ENCODE peak calls at places on chromosomes 1 and 21, in eight cellular contexts. One of them, this sample, is unnamed.

GRCh38 chr1:180609643-180610555 is 21.9 kb upstream of the XPR1 start:
- DNase-seq in hepatocyte: peak
- DNase-seq in H1: no peak
- DNase-seq in PC-9: no peak
- DNase-seq in fibroblast of lung: no peak
- DNase-seq in K562: peak
- DNase-seq in PC-3: no peak
- DNase-seq in HCT116: no peak
- DNase-seq in this sample: no peak

GRCh38 chr1:245079021-245079609 is 75.7 kb upstream of the KIF26B start:
- DNase-seq in hepatocyte: peak
- DNase-seq in H1: no peak
- DNase-seq in PC-9: no peak
- DNase-seq in fibroblast of lung: peak
- DNase-seq in K562: no peak
- DNase-seq in PC-3: peak
- DNase-seq in HCT116: peak
- DNase-seq in this sample: no peak

GRCh38 chr21:19420607-19421006 is 1017.0 kb upstream of the TMPRSS15 start:
- DNase-seq in hepatocyte: peak
- DNase-seq in H1: no peak
- DNase-seq in PC-9: no peak
- DNase-seq in fibroblast of lung: no peak
- DNase-seq in K562: no peak
- DNase-seq in PC-3: no peak
- DNase-seq in HCT116: no peak
- DNase-seq in this sample: no peak

GRCh38 chr1:10888289-10888688 is 91.8 kb upstream of the CASZ1 start:
- DNase-seq in hepatocyte: no peak
- DNase-seq in H1: peak
- DNase-seq in PC-9: no peak
- DNase-seq in fibroblast of lung: no peak
- DNase-seq in K562: no peak
- DNase-seq in PC-3: no peak
- DNase-seq in HCT116: no peak
- DNase-seq in this sample: no peak

GRCh38 chr1:83931658-83932253 is 67.2 kb downstream of the TTLL7 start:
- DNase-seq in hepatocyte: peak
- DNase-seq in H1: no peak
- DNase-seq in PC-9: peak
- DNase-seq in fibroblast of lung: peak
- DNase-seq in K562: peak
- DNase-seq in PC-3: peak
- DNase-seq in HCT116: peak
- DNase-seq in this sample: no peak

GRCh38 chr1:97581614-97582051 is 339.2 kb downstream of the DPYD start:
- DNase-seq in hepatocyte: no peak
- DNase-seq in H1: no peak
- DNase-seq in PC-9: peak
- DNase-seq in fibroblast of lung: peak
- DNase-seq in K562: no peak
- DNase-seq in PC-3: peak
- DNase-seq in HCT116: no peak
- DNase-seq in this sample: peak

GRCh38 chr1:20380616-20381035 is 90.0 kb downstream of the VWA5B1 start:
- DNase-seq in hepatocyte: peak
- DNase-seq in H1: no peak
- DNase-seq in PC-9: peak
- DNase-seq in fibroblast of lung: peak
- DNase-seq in K562: no peak
- DNase-seq in PC-3: peak
- DNase-seq in HCT116: peak
- DNase-seq in this sample: no peak

GRCh38 chr1:245184791-245185190 is 30.0 kb downstream of the KIF26B start:
- DNase-seq in hepatocyte: no peak
- DNase-seq in H1: no peak
- DNase-seq in PC-9: no peak
- DNase-seq in fibroblast of lung: no peak
- DNase-seq in K562: no peak
- DNase-seq in PC-3: no peak
- DNase-seq in HCT116: no peak
- DNase-seq in this sample: no peak

GRCh38 chr1:237040823-237041222 is 1.2 kb upstream of the RYR2 start:
- DNase-seq in hepatocyte: no peak
- DNase-seq in H1: no peak
- DNase-seq in PC-9: no peak
- DNase-seq in fibroblast of lung: no peak
- DNase-seq in K562: no peak
- DNase-seq in PC-3: no peak
- DNase-seq in HCT116: no peak
- DNase-seq in this sample: no peak

GRCh38 chr21:40752125-40752524 is 94.8 kb downstream of the DSCAM start:
- DNase-seq in hepatocyte: no peak
- DNase-seq in H1: no peak
- DNase-seq in PC-9: no peak
- DNase-seq in fibroblast of lung: no peak
- DNase-seq in K562: no peak
- DNase-seq in PC-3: no peak
- DNase-seq in HCT116: no peak
- DNase-seq in this sample: no peak

GRCh38 chr1:198935371-198935921 is 296.6 kb downstream of the PTPRC start:
- DNase-seq in hepatocyte: peak
- DNase-seq in H1: no peak
- DNase-seq in PC-9: peak
- DNase-seq in fibroblast of lung: peak
- DNase-seq in K562: no peak
- DNase-seq in PC-3: peak
- DNase-seq in HCT116: peak
- DNase-seq in this sample: peak

GRCh38 chr1:206737729-206738222 is 32.8 kb upstream of the IL19 start:
- DNase-seq in hepatocyte: no peak
- DNase-seq in H1: no peak
- DNase-seq in PC-9: no peak
- DNase-seq in fibroblast of lung: no peak
- DNase-seq in K562: peak
- DNase-seq in PC-3: no peak
- DNase-seq in HCT116: no peak
- DNase-seq in this sample: no peak

GRCh38 chr1:166167395-166167922 is 658 bp upstream of the FAM78B start:
- DNase-seq in hepatocyte: no peak
- DNase-seq in H1: no peak
- DNase-seq in PC-9: no peak
- DNase-seq in fibroblast of lung: no peak
- DNase-seq in K562: no peak
- DNase-seq in PC-3: no peak
- DNase-seq in HCT116: no peak
- DNase-seq in this sample: no peak

GRCh38 chr1:156849151-156849496 is 9.8 kb downstream of the INSRR start:
- DNase-seq in hepatocyte: no peak
- DNase-seq in H1: no peak
- DNase-seq in PC-9: no peak
- DNase-seq in fibroblast of lung: no peak
- DNase-seq in K562: no peak
- DNase-seq in PC-3: no peak
- DNase-seq in HCT116: no peak
- DNase-seq in this sample: no peak
- TF ChIP-seq EZH2 in hepatocyte: peak
- TF ChIP-seq EZH2 in H1: peak
- TF ChIP-seq EZH2 in PC-9: no peak
- TF ChIP-seq EZH2 in fibroblast of lung: peak
- TF ChIP-seq EZH2 in K562: no peak
- TF ChIP-seq EZH2 in PC-3: no peak
- TF ChIP-seq EZH2 in HCT116: no peak
- TF ChIP-seq EZH2 in this sample: peak

GRCh38 chr1:226604846-226605572 is 56.4 kb downstream of the STUM start:
- DNase-seq in hepatocyte: no peak
- DNase-seq in H1: no peak
- DNase-seq in PC-9: no peak
- DNase-seq in fibroblast of lung: no peak
- DNase-seq in K562: no peak
- DNase-seq in PC-3: no peak
- DNase-seq in HCT116: no peak
- DNase-seq in this sample: no peak
- H2AFZ ChIP-seq in hepatocyte: no peak
- H2AFZ ChIP-seq in H1: peak
- H2AFZ ChIP-seq in PC-9: no peak
- H2AFZ ChIP-seq in fibroblast of lung: no peak
- H2AFZ ChIP-seq in K562: no peak
- H2AFZ ChIP-seq in PC-3: no peak
- H2AFZ ChIP-seq in HCT116: no peak
- H2AFZ ChIP-seq in this sample: no peak

GRCh38 chr1:6208723-6209660 is 3.1 kb downstream of the RNF207 start:
- DNase-seq in hepatocyte: peak
- DNase-seq in H1: peak
- DNase-seq in PC-9: no peak
- DNase-seq in fibroblast of lung: peak
- DNase-seq in K562: peak
- DNase-seq in PC-3: no peak
- DNase-seq in HCT116: no peak
- DNase-seq in this sample: no peak
- TF ChIP-seq EZH2 in hepatocyte: no peak
- TF ChIP-seq EZH2 in H1: no peak
- TF ChIP-seq EZH2 in PC-9: no peak
- TF ChIP-seq EZH2 in fibroblast of lung: no peak
- TF ChIP-seq EZH2 in K562: no peak
- TF ChIP-seq EZH2 in PC-3: no peak
- TF ChIP-seq EZH2 in HCT116: no peak
- TF ChIP-seq EZH2 in this sample: no peak

GRCh38 chr1:93805027-93805426 is 74.0 kb downstream of the DNTTIP2 start:
- DNase-seq in hepatocyte: no peak
- DNase-seq in H1: no peak
- DNase-seq in PC-9: no peak
- DNase-seq in fibroblast of lung: peak
- DNase-seq in K562: no peak
- DNase-seq in PC-3: peak
- DNase-seq in HCT116: no peak
- DNase-seq in this sample: no peak
- H2AFZ ChIP-seq in hepatocyte: no peak
- H2AFZ ChIP-seq in H1: no peak
- H2AFZ ChIP-seq in PC-9: no peak
- H2AFZ ChIP-seq in fibroblast of lung: no peak
- H2AFZ ChIP-seq in K562: no peak
- H2AFZ ChIP-seq in PC-3: no peak
- H2AFZ ChIP-seq in HCT116: peak
- H2AFZ ChIP-seq in this sample: no peak

GRCh38 chr1:90717665-90718410 is 736 bp upstream of the BARHL2 start:
- DNase-seq in hepatocyte: peak
- DNase-seq in H1: peak
- DNase-seq in PC-9: no peak
- DNase-seq in fibroblast of lung: no peak
- DNase-seq in K562: peak
- DNase-seq in PC-3: no peak
- DNase-seq in HCT116: no peak
- DNase-seq in this sample: no peak

GRCh38 chr1:90719321-90720136 is 2.4 kb upstream of the BARHL2 start:
- DNase-seq in hepatocyte: no peak
- DNase-seq in H1: peak
- DNase-seq in PC-9: no peak
- DNase-seq in fibroblast of lung: no peak
- DNase-seq in K562: no peak
- DNase-seq in PC-3: no peak
- DNase-seq in HCT116: no peak
- DNase-seq in this sample: no peak

GRCh38 chr1:90718411-90719320 is 1.6 kb upstream of the BARHL2 start:
- DNase-seq in hepatocyte: no peak
- DNase-seq in H1: peak
- DNase-seq in PC-9: no peak
- DNase-seq in fibroblast of lung: no peak
- DNase-seq in K562: no peak
- DNase-seq in PC-3: no peak
- DNase-seq in HCT116: no peak
- DNase-seq in this sample: no peak

GRCh38 chr1:90721210-90722194 is 4.4 kb upstream of the BARHL2 start:
- DNase-seq in hepatocyte: peak
- DNase-seq in H1: peak
- DNase-seq in PC-9: peak
- DNase-seq in fibroblast of lung: peak
- DNase-seq in K562: peak
- DNase-seq in PC-3: peak
- DNase-seq in HCT116: peak
- DNase-seq in this sample: no peak

GRCh38 chr1:90720137-90720636 is 3.1 kb upstream of the BARHL2 start:
- DNase-seq in hepatocyte: no peak
- DNase-seq in H1: no peak
- DNase-seq in PC-9: no peak
- DNase-seq in fibroblast of lung: no peak
- DNase-seq in K562: no peak
- DNase-seq in PC-3: no peak
- DNase-seq in HCT116: no peak
- DNase-seq in this sample: no peak
- TF ChIP-seq EZH2 in hepatocyte: peak
- TF ChIP-seq EZH2 in H1: no peak
- TF ChIP-seq EZH2 in PC-9: no peak
- TF ChIP-seq EZH2 in fibroblast of lung: no peak
- TF ChIP-seq EZH2 in K562: no peak
- TF ChIP-seq EZH2 in PC-3: no peak
- TF ChIP-seq EZH2 in HCT116: no peak
- TF ChIP-seq EZH2 in this sample: no peak

GRCh38 chr1:24074196-24074595 is 37.7 kb downstream of the MYOM3 start:
- DNase-seq in hepatocyte: no peak
- DNase-seq in H1: no peak
- DNase-seq in PC-9: no peak
- DNase-seq in fibroblast of lung: no peak
- DNase-seq in K562: no peak
- DNase-seq in PC-3: no peak
- DNase-seq in HCT116: no peak
- DNase-seq in this sample: no peak

GRCh38 chr1:24074817-24075725 is 36.9 kb downstream of the MYOM3 start:
- DNase-seq in hepatocyte: no peak
- DNase-seq in H1: no peak
- DNase-seq in PC-9: peak
- DNase-seq in fibroblast of lung: no peak
- DNase-seq in K562: no peak
- DNase-seq in PC-3: peak
- DNase-seq in HCT116: no peak
- DNase-seq in this sample: no peak

GRCh38 chr1:24075946-24076345 is 36.0 kb downstream of the MYOM3 start:
- DNase-seq in hepatocyte: no peak
- DNase-seq in H1: no peak
- DNase-seq in PC-9: no peak
- DNase-seq in fibroblast of lung: no peak
- DNase-seq in K562: no peak
- DNase-seq in PC-3: no peak
- DNase-seq in HCT116: no peak
- DNase-seq in this sample: no peak

GRCh38 chr1:24080131-24080530 is 31.8 kb downstream of the MYOM3 start:
- DNase-seq in hepatocyte: no peak
- DNase-seq in H1: no peak
- DNase-seq in PC-9: no peak
- DNase-seq in fibroblast of lung: no peak
- DNase-seq in K562: no peak
- DNase-seq in PC-3: no peak
- DNase-seq in HCT116: no peak
- DNase-seq in this sample: no peak

GRCh38 chr1:24077278-24077978 is 34.5 kb downstream of the MYOM3 start:
- DNase-seq in hepatocyte: no peak
- DNase-seq in H1: no peak
- DNase-seq in PC-9: no peak
- DNase-seq in fibroblast of lung: no peak
- DNase-seq in K562: no peak
- DNase-seq in PC-3: no peak
- DNase-seq in HCT116: no peak
- DNase-seq in this sample: no peak
- H2AFZ ChIP-seq in hepatocyte: no peak
- H2AFZ ChIP-seq in H1: no peak
- H2AFZ ChIP-seq in PC-9: no peak
- H2AFZ ChIP-seq in fibroblast of lung: no peak
- H2AFZ ChIP-seq in K562: no peak
- H2AFZ ChIP-seq in PC-3: no peak
- H2AFZ ChIP-seq in HCT116: no peak
- H2AFZ ChIP-seq in this sample: no peak